ENCODE peak calls at places on chromosomes 13 and 19, in five cellular contexts. Q is HCT116, I is HepG2, O is GM12878, W is SK-N-SH. A is an unnamed sample.

GRCh38 chr19:46861691-46862503 is 1.1 kb downstream of the ARHGAP35 start:
- DNase-seq in Q (no peak), I (no peak), O (no peak), W (no peak), A (no peak)

GRCh38 chr19:2538096-2538757 is 62.3 kb downstream of the GADD45B start:
- DNase-seq in Q (no peak), I (no peak), O (no peak), W (no peak), A (no peak)

GRCh38 chr19:2699413-2700142 is 2.9 kb downstream of the GNG7 start:
- DNase-seq in Q (no peak), I (no peak), O (no peak), W (no peak), A (no peak)

GRCh38 chr19:48558018-48558684 is 6.2 kb downstream of the SULT2B1 start:
- DNase-seq in Q (peak; percentile 80), I (peak; percentile 93), O (no peak), W (no peak), A (no peak)

GRCh38 chr13:113920606-113921306 is 53.1 kb downstream of the C13orf46 start:
- DNase-seq in Q (no peak), I (no peak), O (no peak), W (no peak), A (no peak)

GRCh38 chr19:58328999-58329398 is 2.2 kb downstream of the ZSCAN22 start:
- DNase-seq in Q (no peak), I (no peak), O (no peak), W (peak; percentile 61), A (no peak)

GRCh38 chr13:30711837-30712236 is 23.5 kb upstream of the ALOX5AP start:
- DNase-seq in Q (no peak), I (no peak), O (no peak), W (no peak), A (no peak)

GRCh38 chr13:100301418-100301817 is 212.5 kb downstream of the PCCA start:
- DNase-seq in Q (no peak), I (no peak), O (no peak), W (peak; percentile 24), A (no peak)

GRCh38 chr19:18856385-18857126 is 24.8 kb downstream of the UPF1 start:
- DNase-seq in Q (no peak), I (no peak), O (no peak), W (peak; percentile 63), A (no peak)

GRCh38 chr19:1491849-1492170 is 829 bp downstream of the REEP6 start:
- DNase-seq in Q (no peak), I (no peak), O (no peak), W (no peak), A (no peak)

GRCh38 chr13:46479286-46479685 is 73.7 kb upstream of the LRCH1 start:
- DNase-seq in Q (no peak), I (no peak), O (no peak), W (no peak), A (no peak)

GRCh38 chr13:42272115-42272756 is at the start of gene AKAP11:
- DNase-seq in Q (no peak), I (peak; percentile 15), O (no peak), W (no peak), A (no peak)

GRCh38 chr13:47908200-47908902 is 92.7 kb downstream of the SUCLA2 start:
- DNase-seq in Q (no peak), I (peak; percentile 89), O (no peak), W (no peak), A (no peak)

GRCh38 chr13:109771926-109772325 is 14.5 kb downstream of the IRS2 start:
- DNase-seq in Q (no peak), I (no peak), O (no peak), W (no peak), A (no peak)

GRCh38 chr13:108561152-108561551 is 68.3 kb upstream of the MYO16 start:
- DNase-seq in Q (no peak), I (no peak), O (no peak), W (no peak), A (no peak)

DNA sequence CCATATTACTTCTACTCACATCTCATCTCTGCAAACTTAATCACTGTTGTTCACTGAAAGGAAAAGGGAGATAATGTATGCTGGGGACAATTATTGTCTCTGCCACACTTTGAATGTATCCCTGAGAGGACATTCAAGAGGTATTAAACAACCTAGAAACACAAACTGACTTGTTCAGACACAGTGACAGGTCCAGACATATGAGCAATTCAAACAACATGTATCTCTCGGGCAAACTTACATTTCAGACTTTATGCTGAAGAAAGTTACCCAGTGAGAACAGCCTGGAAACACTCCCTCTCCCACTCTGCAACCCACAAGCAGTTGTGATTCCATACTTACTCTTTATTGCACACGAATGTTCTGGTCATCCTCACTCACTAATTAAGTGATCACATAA is 968.7 kb upstream of the SLC10A2 start:
- DNase-seq in Q (no peak), I (no peak), O (no peak), W (no peak), A (no peak)
- TF ChIP-seq REST in Q (no peak), I (no peak), O (no peak), W (no peak), A (no peak)

GRCh38 chr19:42051166-42052115 is 18.6 kb downstream of the GRIK5 start:
- DNase-seq in Q (no peak), I (no peak), O (no peak), W (no peak), A (no peak)
- TF ChIP-seq SIN3A in Q (no peak), I (no peak), O (no peak), W (no peak), A (no peak)

GRCh38 chr19:40771101-40771539 is 4.2 kb upstream of the MIA start:
- DNase-seq in Q (no peak), I (peak; percentile 34), O (no peak), W (no peak), A (no peak)
- H3K27ac ChIP-seq in Q (no peak overlapping the region), I (no peak overlapping the region), O (no peak overlapping the region), W (no peak overlapping the region), A (no peak overlapping the region)

GRCh38 chr13:82758056-82758455 is 1124.2 kb downstream of the SLITRK1 start:
- DNase-seq in Q (peak; percentile 7), I (peak; percentile 15), O (no peak), W (peak; percentile 37), A (no peak)
- TF ChIP-seq REST in Q (no peak), I (no peak), O (no peak), W (no peak), A (no peak)

GRCh38 chr13:35468195-35468594 is 8.3 kb downstream of the MAB21L1 start:
- DNase-seq in Q (no peak), I (no peak), O (no peak), W (no peak), A (no peak)
- TF ChIP-seq SIN3A in Q (no peak), I (no peak), O (no peak), W (no peak), A (no peak)

DNA sequence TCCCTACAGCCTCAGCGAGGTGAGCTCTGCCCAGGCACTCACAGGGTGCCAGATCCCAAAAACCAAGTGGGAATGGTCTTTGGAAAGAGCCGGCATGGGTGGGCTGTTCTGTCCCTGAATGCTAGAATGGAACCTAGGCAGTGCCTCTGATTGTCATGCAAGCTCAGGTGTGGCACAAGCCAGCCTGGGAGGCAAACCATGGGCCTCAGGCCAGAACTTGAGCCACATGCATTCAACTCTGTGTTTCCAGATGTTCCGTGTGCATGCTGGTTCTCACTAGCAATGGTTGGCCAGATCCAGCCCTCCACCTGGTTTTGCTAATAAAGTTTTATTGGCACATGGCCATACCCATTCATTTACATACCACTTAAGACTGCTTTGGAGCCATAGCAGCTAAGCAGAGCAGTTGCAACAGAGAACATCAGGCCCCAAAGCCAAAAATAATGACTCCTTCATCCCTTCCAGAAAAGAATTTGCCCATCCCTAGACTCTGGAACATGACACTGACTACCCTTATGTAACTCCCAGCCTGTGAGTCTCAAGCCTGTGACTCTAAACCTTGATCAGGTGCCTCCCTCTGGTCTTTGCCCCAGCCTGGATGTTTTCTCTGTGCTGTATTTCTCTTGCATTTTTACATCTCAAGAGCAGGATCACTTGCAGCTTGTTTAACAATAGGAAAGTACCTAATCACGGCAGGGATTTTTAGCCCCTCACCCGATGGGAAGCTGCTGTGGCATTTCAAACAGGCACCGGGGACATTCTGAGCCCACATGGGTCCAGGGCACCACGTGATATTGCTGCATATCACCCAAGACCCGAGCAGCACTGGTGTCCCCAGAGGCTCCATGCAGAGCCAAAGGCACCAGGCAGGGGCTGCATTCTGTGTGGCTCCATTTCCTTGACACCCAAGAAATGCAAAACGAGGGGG is 55.4 kb upstream of the USE1 start:
- DNase-seq in Q (no peak), I (peak; percentile 56), O (no peak), W (no peak), A (no peak)
- H3K27ac ChIP-seq in Q (no peak overlapping the region), I (peak overlapping the region; percentile 73), O (peak overlapping the region; percentile 12), W (no peak overlapping the region), A (no peak overlapping the region)